ENCODE peak calls at places on chromosomes 1 and 21, in four cellular contexts. U is kidney tubule cell, W is NCI-H748 treated with DMSO at 0.1 percent for 48 hours, Q is progenitor cell of endocrine pancreas. T is an unnamed sample.

GRCh38 chr1:234719454-234720258 is 109.7 kb upstream of the IRF2BP2 start:
- DNase-seq in U (peak; percentile 26), W (no peak), Q (no peak), T (no peak)

GRCh38 chr1:165290143-165290542 is 66.4 kb downstream of the LMX1A start:
- DNase-seq in W (no peak), U (no peak), Q (no peak), T (no peak)

GRCh38 chr1:109892476-109893368 is 17.9 kb upstream of the CSF1 start:
- DNase-seq in W (no peak), Q (no peak), U (peak; percentile 82), T (no peak)

GRCh38 chr1:25971044-25971881 is 26.6 kb downstream of the PAFAH2 start:
- DNase-seq in U (no peak), Q (no peak), W (no peak), T (no peak)

GRCh38 chr1:24874611-24875225 is 55.4 kb downstream of the RUNX3 start:
- DNase-seq in W (no peak), U (no peak), Q (no peak), T (no peak)

GRCh38 chr1:19814681-19815503 is at the start of gene RNF186:
- DNase-seq in U (peak; percentile 76), W (peak; percentile 65), Q (no peak), T (no peak)

GRCh38 chr1:21568809-21569385 is 59.7 kb downstream of the ALPL start:
- DNase-seq in Q (no peak), W (no peak), U (no peak), T (no peak)

GRCh38 chr1:179754031-179754624 is 11.0 kb downstream of the FAM163A start:
- DNase-seq in Q (no peak), U (peak; percentile 50), W (no peak), T (no peak)

GRCh38 chr1:102015728-102016127 is 19.0 kb upstream of the OLFM3 start:
- DNase-seq in U (no peak), W (no peak), Q (no peak), T (no peak)

GRCh38 chr21:45041351-45041805 is 33.0 kb upstream of the ADARB1 start:
- DNase-seq in U (no peak), Q (no peak), W (no peak), T (no peak)

GRCh38 chr21:32410916-32411315 is 1.6 kb upstream of the EVA1C start:
- DNase-seq in U (no peak), Q (no peak), W (no peak), T (no peak)

GRCh38 chr1:21524686-21525339 is 15.6 kb downstream of the ALPL start:
- DNase-seq in U (no peak), Q (no peak), W (no peak), T (no peak)

GRCh38 chr1:229875086-229875485 is 192.0 kb upstream of the GALNT2 start:
- DNase-seq in Q (no peak), U (no peak), W (no peak), T (no peak)

GRCh38 chr1:1292851-1293250 is 12.6 kb downstream of the SCNN1D start:
- DNase-seq in U (no peak), Q (no peak), W (no peak), T (no peak)

GRCh38 chr1:61742620-61743431 is 546 bp downstream of the PATJ start:
- DNase-seq in W (no peak), Q (peak; percentile 30), U (peak; percentile 63), T (peak; percentile 46)

GRCh38 chr1:29973406-29973805 is 737.1 kb downstream of the PTPRU start:
- DNase-seq in W (no peak), Q (no peak), U (peak; percentile 78), T (no peak)

GRCh38 chr1:78176448-78176847 is 130.7 kb downstream of the GIPC2 start:
- DNase-seq in W (peak; percentile 41), Q (no peak), U (peak; percentile 48), T (no peak)

GRCh38 chr1:150268342-150268705 is 492 bp downstream of the APH1A start:
- DNase-seq in Q (no peak), W (no peak), U (peak; percentile 58), T (no peak)

GRCh38 chr1:12343823-12344487 is 114.1 kb downstream of the VPS13D start:
- DNase-seq in Q (no peak), U (no peak), W (no peak), T (no peak)

GRCh38 chr21:46035809-46036695 is 54.5 kb downstream of the COL6A1 start:
- DNase-seq in Q (no peak), W (no peak), U (no peak), T (no peak)

GRCh38 chr1:15224903-15225485 is 22.0 kb upstream of the FHAD1 start:
- DNase-seq in W (no peak), Q (no peak), U (no peak), T (no peak)

GRCh38 chr1:65231718-65232330 is 77.5 kb upstream of the DNAJC6 start:
- DNase-seq in U (no peak), W (no peak), Q (no peak), T (no peak)

GRCh38 chr1:230495891-230496385 is 69.8 kb upstream of the PGBD5 start:
- DNase-seq in U (no peak), Q (no peak), W (no peak), T (no peak)

GRCh38 chr1:64223329-64224151 is 20.1 kb downstream of the UBE2U start:
- DNase-seq in U (peak; percentile 92), Q (no peak), W (no peak), T (no peak)

GRCh38 chr1:89865498-89866385 is 44.9 kb downstream of the LRRC8D start:
- DNase-seq in U (peak; percentile 71), Q (no peak), W (no peak), T (no peak)

GRCh38 chr1:111110197-111110899 is 29.5 kb downstream of the DRAM2 start:
- DNase-seq in Q (no peak), U (peak; percentile 2), W (no peak), T (no peak)

GRCh38 chr1:102834688-102835320 is 273.5 kb downstream of the COL11A1 start:
- DNase-seq in Q (no peak), U (peak; percentile 16), W (no peak), T (no peak)

GRCh38 chr21:45478115-45478801 is 64.0 kb downstream of the SLC19A1 start:
- DNase-seq in Q (peak; percentile 66), W (peak; percentile 38), U (peak; percentile 40), T (peak; percentile 27)

GRCh38 chr1:169100883-169101214 is 5.6 kb upstream of the ATP1B1 start:
- DNase-seq in W (no peak), U (no peak), Q (no peak), T (no peak)

GRCh38 chr1:15975358-15975804 is 520 bp downstream of the ZBTB17 start:
- DNase-seq in U (peak; percentile 68), W (no peak), Q (peak; percentile 44), T (no peak)

GRCh38 chr1:151720974-151721787 is at the start of gene RIIAD1:
- DNase-seq in U (peak; percentile 14), W (no peak), Q (no peak), T (peak; percentile 4)

GRCh38 chr1:116024629-116025028 is 48.3 kb downstream of the SLC22A15 start:
- DNase-seq in U (no peak), W (no peak), Q (no peak), T (no peak)

GRCh38 chr1:35269190-35269988 is 880 bp downstream of the ZMYM4 start:
- DNase-seq in W (no peak), Q (no peak), U (no peak), T (no peak)

GRCh38 chr1:8027748-8028631 is 1.9 kb upstream of the ERRFI1 start:
- DNase-seq in U (peak; percentile 67), W (no peak), Q (no peak), T (no peak)

GRCh38 chr1:9294910-9295636 is 2.4 kb downstream of the SPSB1 start:
- DNase-seq in U (peak; percentile 91), W (no peak), Q (no peak), T (no peak)

GRCh38 chr1:245870698-245871097 is 636.4 kb downstream of the SMYD3 start:
- DNase-seq in U (no peak), W (no peak), Q (no peak), T (no peak)

GRCh38 chr1:160407819-160408801 is 7.7 kb downstream of the VANGL2 start:
- DNase-seq in Q (no peak), W (no peak), U (peak; percentile 82), T (no peak)

GRCh38 chr21:31530918-31531705 is 128.4 kb upstream of the SOD1 start:
- DNase-seq in W (peak; percentile 99), U (peak; percentile 7), Q (no peak), T (peak; percentile 94)

GRCh38 chr1:204846546-204846945 is 24.1 kb upstream of the NFASC start:
- DNase-seq in U (no peak), W (no peak), Q (no peak), T (no peak)